ENCODE peak calls at places on chromosomes 6 and 20, in nine cellular contexts. F, L, G, T, A, C, I, K and Y are unnamed samples.

GRCh38 chr6:135880066-135880972 is 28.8 kb downstream of the PDE7B start:
- DNase-seq in F (peak; percentile 2), L (peak; percentile 25), G (no peak), T (peak; percentile 60), A (peak; percentile 17), C (peak; percentile 95), I (no peak), K (no peak), Y (peak; percentile 83)

GRCh38 chr20:45958593-45958992 is 13.4 kb downstream of the ZNF335 start:
- DNase-seq in F (no peak), L (no peak), G (no peak), T (no peak), A (no peak), C (no peak), I (peak; percentile 9), K (no peak), Y (no peak)

GRCh38 chr6:149014631-149015171 is 267.9 kb downstream of the UST start:
- DNase-seq in F (no peak), L (no peak), G (no peak), T (no peak), A (no peak), C (peak; percentile 26), I (peak; percentile 95), K (no peak), Y (peak; percentile 81)

GRCh38 chr20:36663026-36663425 is 17.0 kb upstream of the SLA2 start:
- DNase-seq in F (no peak), L (no peak), G (no peak), T (no peak), A (no peak), C (no peak), I (no peak), K (no peak), Y (no peak)

GRCh38 chr6:36639171-36639808 is 39.2 kb upstream of the CDKN1A start:
- DNase-seq in F (no peak), L (no peak), G (no peak), T (no peak), A (no peak), C (no peak), I (no peak), K (no peak), Y (no peak)

GRCh38 chr6:112287836-112288235 is 33.5 kb upstream of the LAMA4 start:
- DNase-seq in F (no peak), L (no peak), G (no peak), T (no peak), A (no peak), C (no peak), I (no peak), K (no peak), Y (no peak)

GRCh38 chr6:79468587-79468986 is 68.6 kb downstream of the LCA5 start:
- DNase-seq in F (no peak), L (no peak), G (no peak), T (no peak), A (no peak), C (no peak), I (no peak), K (no peak), Y (no peak)

GRCh38 chr20:57505991-57506390 is 18.9 kb downstream of the CTCFL start:
- DNase-seq in F (no peak), L (no peak), G (no peak), T (no peak), A (no peak), C (peak; percentile 45), I (no peak), K (no peak), Y (no peak)

GRCh38 chr6:15370730-15371129 is 124.9 kb downstream of the JARID2 start:
- DNase-seq in F (no peak), L (no peak), G (no peak), T (no peak), A (no peak), C (no peak), I (no peak), K (no peak), Y (no peak)